ENCODE peak calls at places on chromosomes 12 and 14, in nine cellular contexts. N, D, R, Y, C, O, H, X and T are unnamed samples. For H3K9me3, the result is how much of the 10 kb centered on the place peaks cover.

GRCh38 chr12:125185740-125186470 is 120.7 kb downstream of the AACS start:
- DNase-seq in H (peak), C (peak), X (peak), N (peak), R (peak), D (peak), O (peak), Y (peak), T (no peak)

GRCh38 chr14:101150010-101150409 is 246.5 kb upstream of the RTL1 start:
- DNase-seq in Y (peak), R (no peak), C (no peak), H (no peak), X (no peak), D (no peak), N (no peak), O (no peak), T (no peak)

GRCh38 chr12:71892059-71892458 is 46.6 kb upstream of the TPH2 start:
- DNase-seq in Y (no peak), O (no peak), H (no peak), N (no peak), X (no peak), R (no peak), C (no peak), D (no peak), T (no peak)

GRCh38 chr12:45518516-45519235 is 210.8 kb upstream of the ARID2 start:
- DNase-seq in X (no peak), O (no peak), R (no peak), Y (no peak), N (no peak), H (no peak), D (no peak), C (no peak), T (no peak)

GRCh38 chr12:39931857-39932256 is 174.0 kb downstream of the SLC2A13 start:
- DNase-seq in X (no peak), C (no peak), H (no peak), D (no peak), R (no peak), N (no peak), O (no peak), Y (no peak), T (no peak)

GRCh38 chr14:98270201-98270600 is 1001.8 kb downstream of the BCL11B start:
- DNase-seq in D (no peak), Y (no peak), O (no peak), N (no peak), R (no peak), X (peak), H (no peak), C (no peak), T (no peak)

GRCh38 chr14:53109028-53109687 is 44.0 kb downstream of the DDHD1 start:
- DNase-seq in N (no peak), R (no peak), O (no peak), Y (no peak), X (no peak), H (no peak), C (no peak), D (peak), T (no peak)

GRCh38 chr14:78967111-78967809 is 797.1 kb downstream of the NRXN3 start:
- DNase-seq in X (peak), D (no peak), O (no peak), H (no peak), Y (no peak), C (no peak), N (no peak), R (no peak), T (no peak)

GRCh38 chr12:131912526-131913274 is 16.4 kb upstream of the PUS1 start:
- DNase-seq in O (peak), C (peak), R (peak), H (no peak), Y (no peak), X (peak), N (peak), D (no peak), T (peak)

GRCh38 chr12:123150804-123151678 is at the start of gene PITPNM2:
- DNase-seq in C (peak), N (peak), D (peak), X (no peak), H (no peak), R (peak), Y (peak), O (no peak), T (peak)

GRCh38 chr12:6074979-6075585 is 49.4 kb downstream of the VWF start:
- DNase-seq in N (no peak), X (no peak), O (no peak), C (peak), Y (peak), R (peak), D (peak), H (no peak), T (no peak)

GRCh38 chr14:70887207-70888150 is 19.8 kb upstream of the PCNX1 start:
- DNase-seq in O (no peak), X (peak), R (no peak), Y (no peak), N (no peak), C (no peak), D (peak), H (no peak), T (no peak)
- H3K4me3 ChIP-seq in O (no peak), X (no peak), R (no peak), Y (no peak), N (no peak), C (no peak), D (peak), H (no peak), T (no peak)

DNA sequence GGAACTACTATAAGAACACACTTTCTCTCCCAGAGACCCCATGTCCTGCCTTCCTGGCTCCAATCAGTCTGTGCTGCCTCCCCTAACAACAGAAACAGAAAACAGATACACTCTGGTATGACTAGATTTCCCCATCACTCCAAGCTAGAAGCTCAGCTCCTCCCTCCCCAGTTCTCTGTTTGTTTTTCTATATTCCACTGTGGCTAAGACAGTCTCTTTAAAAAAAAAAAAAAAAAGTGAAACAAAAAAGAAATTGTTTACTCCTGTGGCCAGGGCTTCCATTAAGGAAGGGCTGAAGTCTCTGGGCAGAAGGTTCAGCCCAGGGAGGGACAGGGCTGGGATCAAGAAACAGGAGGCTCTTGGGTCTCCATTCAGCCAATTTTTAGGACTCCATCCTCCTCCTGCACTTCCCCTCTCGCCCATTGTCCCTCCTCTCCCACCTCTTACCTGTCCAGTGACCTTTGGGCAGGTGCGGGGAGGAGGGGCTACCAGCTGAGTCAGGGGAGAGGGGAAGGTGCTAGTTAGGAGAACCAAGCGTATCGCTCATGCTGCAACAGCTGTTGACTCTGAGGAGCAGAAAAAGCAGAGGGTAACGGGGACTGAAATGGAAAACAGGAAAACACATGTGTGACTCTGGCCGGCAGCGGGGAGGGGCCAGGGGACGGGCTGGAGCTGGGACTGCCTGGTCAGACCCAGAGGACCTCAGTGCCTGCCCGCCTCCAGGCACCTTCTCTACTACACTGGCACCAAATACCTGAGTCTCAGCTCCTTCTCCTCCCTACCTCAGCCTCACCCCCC is 4.2 kb upstream of the SLC7A7 start:
- DNase-seq in Y (peak), X (peak), C (peak), R (peak), H (peak), D (peak), N (no peak), O (no peak), T (no peak)
- H3K27ac ChIP-seq in Y (no peak), X (peak), C (peak), R (peak), H (peak), D (peak), N (no peak), O (no peak), T (peak)

GRCh38 chr12:133081408-133081806 is 684 bp downstream of the ZNF140 start:
- DNase-seq in X (no peak), C (no peak), H (no peak), Y (peak), R (no peak), N (peak), O (no peak), D (no peak), T (peak)
- H3K9me3 ChIP-seq in X (half or more), C (half or more), H (half or more), Y (half or more), R (under half), N (under half), O (under half), D (under half), T (half or more)

GRCh38 chr12:119128527-119128926 is 50.2 kb upstream of the HSPB8 start:
- DNase-seq in R (no peak), X (no peak), D (no peak), Y (peak), H (no peak), C (no peak), O (no peak), N (no peak), T (no peak)
- H3K4me3 ChIP-seq in R (no peak), X (no peak), D (no peak), Y (no peak), H (no peak), C (no peak), O (no peak), N (no peak), T (no peak)

DNA sequence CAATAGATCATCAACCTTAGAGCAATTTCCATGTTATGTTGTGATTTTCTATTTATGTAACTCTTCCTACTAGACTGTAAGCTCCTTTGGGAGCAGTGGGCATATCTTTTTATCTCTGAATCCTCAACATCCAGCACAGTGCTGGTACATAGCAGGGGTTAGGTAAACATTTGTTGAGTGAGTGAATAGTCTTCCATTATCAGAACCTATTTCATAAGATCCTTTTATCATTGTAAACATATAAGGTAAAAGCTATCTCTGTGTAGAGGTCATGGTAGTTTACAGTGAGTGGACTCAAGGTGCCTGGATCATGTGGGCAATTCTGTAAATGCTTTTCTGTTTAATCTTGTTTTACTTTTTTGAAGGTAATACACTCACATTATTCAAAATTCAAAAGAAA is 15.1 kb downstream of the FKBP11 start:
- DNase-seq in D (no peak), Y (no peak), O (no peak), C (no peak), R (no peak), H (no peak), N (no peak), X (no peak), T (no peak)
- H3K27ac ChIP-seq in D (no peak), Y (no peak), O (no peak), C (no peak), R (no peak), H (no peak), N (no peak), X (no peak), T (no peak)